ENCODE peak calls at places on chromosomes 4 and X, in four cellular contexts. Q, Y, V and K are unnamed samples.

GRCh38 chr4:98745372-98745771 is 87.0 kb upstream of the TSPAN5 start:
- DNase-seq in Q (peak; percentile 65), Y (no peak), V (no peak), K (peak; percentile 47)

GRCh38 chrX:91434351-91435168 is at the start of gene PABPC5:
- DNase-seq in Q (peak; percentile 43), Y (peak; percentile 90), V (peak; percentile 71), K (peak; percentile 84)

GRCh38 chr4:29908276-29908675 is 811.9 kb upstream of the PCDH7 start:
- DNase-seq in Q (no peak), Y (no peak), V (no peak), K (no peak)

GRCh38 chrX:43333543-43333942 is 322.6 kb upstream of the MAOA start:
- DNase-seq in Q (peak; percentile 6), Y (no peak), V (no peak), K (no peak)

GRCh38 chr4:173509031-173510001 is 20.7 kb downstream of the HAND2 start:
- DNase-seq in Q (no peak), Y (peak; percentile 82), V (no peak), K (peak; percentile 63)

GRCh38 chrX:153488231-153488914 is 6.4 kb upstream of the BGN start:
- DNase-seq in Q (peak; percentile 31), Y (peak; percentile 67), V (no peak), K (no peak)

GRCh38 chr4:61246003-61246402 is 45.9 kb downstream of the ADGRL3 start:
- DNase-seq in Q (no peak), Y (no peak), V (no peak), K (no peak)

GRCh38 chr4:62517721-62518120 is 1317.6 kb downstream of the ADGRL3 start:
- DNase-seq in Q (peak; percentile 1), Y (no peak), V (no peak), K (no peak)

GRCh38 chrX:1196436-1196835 is 16.0 kb downstream of the CRLF2 start:
- DNase-seq in Q (no peak), Y (no peak), V (no peak), K (no peak)

GRCh38 chrX:105136786-105137185 is 83.7 kb downstream of the TEX13A start:
- DNase-seq in Q (no peak), Y (no peak), V (no peak), K (no peak)

GRCh38 chr4:147831452-147832192 is 99.7 kb downstream of the ARHGAP10 start:
- DNase-seq in Q (peak; percentile 78), Y (no peak), V (no peak), K (peak; percentile 98)

GRCh38 chrX:72236841-72237240 is 2.0 kb downstream of the ERCC6L start:
- DNase-seq in Q (no peak), Y (no peak), V (no peak), K (peak; percentile 24)

GRCh38 chr4:82569076-82569475 is 7.3 kb upstream of the TMEM150C start:
- DNase-seq in Q (no peak), Y (no peak), V (no peak), K (no peak)

GRCh38 chrX:2410279-2411020 is 90.3 kb downstream of the DHRSX start:
- DNase-seq in Q (no peak), Y (no peak), V (no peak), K (no peak)

GRCh38 chr4:183407635-183408463 is 36.6 kb upstream of the CDKN2AIP start:
- DNase-seq in Q (no peak), Y (no peak), V (no peak), K (no peak)
- TF ChIP-seq CTCF in Q (no peak), Y (no peak), V (no peak), K (no peak)

DNA sequence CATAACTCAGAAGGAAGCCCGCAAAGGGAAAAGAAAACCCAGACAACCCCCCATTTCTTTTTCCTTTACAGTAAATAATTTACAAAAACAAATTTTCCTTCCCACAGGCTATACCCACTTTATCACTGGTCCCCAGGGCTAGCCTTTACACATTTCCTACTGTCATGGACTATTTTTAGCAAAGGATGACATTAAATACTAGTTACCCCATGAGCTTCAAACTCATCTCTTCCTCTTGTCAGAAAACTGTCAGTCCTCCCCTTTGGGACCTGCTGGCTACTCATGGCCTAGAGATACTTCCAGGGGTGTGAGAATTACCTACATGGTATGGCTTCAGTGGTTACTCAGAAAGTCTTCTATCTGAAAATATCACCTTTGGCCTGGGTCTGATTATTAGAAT is 11.9 kb downstream of the TSC22D3 start:
- DNase-seq in Q (no peak), Y (no peak), V (no peak), K (no peak)
- H3K4me3 ChIP-seq in Q (no peak overlapping the region), Y (no peak overlapping the region), V (no peak overlapping the region), K (no peak overlapping the region)

GRCh38 chrX:95346854-95347253 is 1337.8 kb upstream of the DIAPH2 start:
- DNase-seq in Q (peak; percentile 3), Y (no peak), V (no peak), K (peak; percentile 19)
- TF ChIP-seq CTCF in Q (no peak), Y (no peak), V (no peak), K (peak; percentile 27)

GRCh38 chrX:41863343-41864203 is 59.8 kb downstream of the CASK start:
- DNase-seq in Q (no peak), Y (no peak), V (no peak), K (no peak)
- H3K4me3 ChIP-seq in Q (no peak overlapping the region), Y (no peak overlapping the region), V (no peak overlapping the region), K (no peak overlapping the region)

GRCh38 chrX:30307466-30307865 is 1.7 kb downstream of the NR0B1 start:
- DNase-seq in Q (no peak), Y (no peak), V (no peak), K (no peak)

GRCh38 chrX:30310429-30311206 is 1.4 kb upstream of the NR0B1 start:
- DNase-seq in Q (no peak), Y (no peak), V (no peak), K (no peak)

GRCh38 chrX:30309139-30309571 is at the start of gene NR0B1:
- DNase-seq in Q (no peak), Y (peak; percentile 57), V (no peak), K (no peak)

GRCh38 chrX:30304866-30305265 is 4.3 kb downstream of the NR0B1 start:
- DNase-seq in Q (no peak), Y (no peak), V (no peak), K (no peak)

DNA sequence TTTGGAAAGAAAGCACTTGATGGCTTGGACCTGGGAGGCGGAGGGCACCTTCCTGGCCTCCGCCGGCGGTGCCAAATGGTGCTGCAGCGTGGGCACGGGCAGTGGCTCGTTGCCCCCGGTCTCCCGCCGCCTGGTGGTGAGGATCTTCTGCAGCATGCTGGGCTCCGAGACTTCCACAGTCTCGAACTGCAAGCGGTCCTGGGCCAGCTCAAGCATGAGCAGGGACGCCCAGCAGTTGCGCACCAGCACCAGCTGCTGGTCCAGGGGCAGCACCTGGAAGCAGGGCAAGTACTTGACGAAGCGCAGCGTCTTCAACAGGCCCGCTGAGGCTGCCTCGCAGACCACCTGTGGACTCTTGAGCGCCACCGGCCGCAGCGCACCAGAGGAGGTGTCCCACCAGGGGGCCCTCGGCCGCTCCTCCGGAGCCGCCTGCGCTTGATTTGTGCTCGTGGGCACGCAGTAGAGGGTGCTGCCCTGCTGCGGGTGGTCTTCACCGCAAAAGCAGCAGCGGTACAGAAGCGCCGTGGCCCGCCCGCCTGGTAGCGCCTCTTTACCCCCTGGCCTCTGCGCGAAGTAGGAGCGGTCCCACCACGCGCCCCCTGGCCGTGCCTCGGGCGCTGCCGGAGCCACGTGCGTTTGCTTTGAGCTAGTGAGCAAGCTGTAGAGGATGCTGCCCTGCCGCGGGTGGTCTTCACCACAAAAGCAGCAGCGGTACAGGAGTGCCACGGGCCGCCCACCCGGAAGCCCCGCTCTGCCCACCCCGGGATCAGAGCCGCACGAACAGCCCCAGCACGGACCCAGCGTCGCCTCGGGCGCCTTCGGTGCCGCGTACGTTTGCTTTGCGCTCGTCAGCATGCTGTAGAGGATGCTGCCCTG is 689 bp downstream of the NR0B1 start:
- DNase-seq in Q (peak; percentile 18), Y (peak; percentile 63), V (no peak), K (peak; percentile 15)
- TF ChIP-seq CTCF in Q (peak; percentile 33), Y (no peak), V (no peak), K (no peak)

GRCh38 chr4:126081336-126081735 is 766.6 kb downstream of the FAT4 start:
- DNase-seq in Q (no peak), Y (no peak), V (no peak), K (no peak)
- H3K4me3 ChIP-seq in Q (no peak overlapping the region), Y (no peak overlapping the region), V (no peak overlapping the region), K (no peak overlapping the region)

GRCh38 chrX:136708348-136708747 is 60.4 kb downstream of the CD40LG start:
- DNase-seq in Q (peak; percentile 43), Y (no peak), V (no peak), K (no peak)
- TF ChIP-seq CTCF in Q (peak; percentile 49), Y (no peak), V (peak; percentile 34), K (peak; percentile 50)

GRCh38 chrX:46630141-46630540 is 56.6 kb downstream of the CHST7 start:
- DNase-seq in Q (peak; percentile 47), Y (no peak), V (no peak), K (peak; percentile 41)

GRCh38 chrX:46626566-46626965 is 53.0 kb downstream of the CHST7 start:
- DNase-seq in Q (peak; percentile 16), Y (no peak), V (peak; percentile 44), K (no peak)

GRCh38 chrX:46627044-46627443 is 53.5 kb downstream of the CHST7 start:
- DNase-seq in Q (peak; percentile 7), Y (no peak), V (no peak), K (no peak)

GRCh38 chrX:46628406-46629371 is 55.1 kb downstream of the CHST7 start:
- DNase-seq in Q (peak; percentile 84), Y (peak; percentile 18), V (peak; percentile 46), K (peak; percentile 81)

DNA sequence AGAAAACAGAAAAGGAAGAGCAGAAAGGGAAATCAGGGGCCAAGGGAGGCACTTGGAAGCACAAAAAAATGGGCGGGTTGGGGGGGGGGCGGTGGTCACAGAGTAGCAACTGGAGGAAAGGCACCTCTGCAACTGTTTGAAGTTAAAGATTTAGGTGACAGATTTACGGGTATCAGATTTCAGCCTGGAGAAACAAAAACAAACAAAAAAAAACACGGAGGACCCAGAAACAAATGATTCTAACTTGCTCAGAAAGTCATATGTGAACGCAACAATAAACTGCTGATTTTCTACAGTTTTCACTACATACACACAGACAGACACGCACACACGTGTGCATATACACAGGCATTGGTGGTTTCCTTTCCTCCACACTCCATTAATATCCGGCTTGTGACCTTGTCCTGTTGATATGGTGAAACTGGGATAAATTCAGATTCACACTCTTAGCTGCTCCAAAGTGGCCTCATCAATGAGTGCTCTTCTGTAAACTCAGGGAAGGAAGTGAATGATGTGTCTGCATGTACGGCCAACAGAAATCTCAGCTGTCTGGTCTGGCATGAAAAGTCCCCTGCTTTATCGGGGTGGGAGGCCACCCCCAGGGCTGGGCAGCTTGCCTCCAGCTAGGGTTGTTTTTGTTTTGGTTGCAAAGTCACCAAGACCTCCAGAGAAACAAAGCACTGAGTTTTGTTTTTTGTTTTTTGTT is 54.3 kb downstream of the CHST7 start:
- DNase-seq in Q (no peak), Y (no peak), V (no peak), K (peak; percentile 10)
- H3K4me3 ChIP-seq in Q (no peak overlapping the region), Y (no peak overlapping the region), V (no peak overlapping the region), K (no peak overlapping the region)